ENCODE peak calls at places on chromosome 5, in six cellular contexts. O is GM12878, P is lower leg skin, Y is IMR-90, W is body of pancreas, J is stomach. D is an unnamed sample.

GRCh38 chr5:34826347-34826746 is 12.6 kb upstream of the TTC23L start:
- DNase-seq in O (no peak), P (no peak), Y (peak), W (no peak), J (no peak), D (peak)

GRCh38 chr5:163165277-163165676 is 272.1 kb upstream of the CCNG1 start:
- DNase-seq in O (no peak), P (no peak), Y (no peak), W (no peak), J (no peak), D (no peak)

GRCh38 chr5:151155149-151155776 is 2.3 kb downstream of the ANXA6 start:
- DNase-seq in O (peak), P (no peak), Y (peak), W (no peak), J (no peak), D (no peak)

GRCh38 chr5:33310471-33310870 is 130.3 kb upstream of the TARS1 start:
- DNase-seq in O (no peak), P (no peak), Y (peak), W (no peak), J (no peak), D (no peak)

GRCh38 chr5:76485511-76485910 is 82.4 kb downstream of the IQGAP2 start:
- DNase-seq in O (no peak), P (peak), Y (no peak), W (no peak), J (no peak), D (peak)

GRCh38 chr5:157592594-157592993 is 17.0 kb upstream of the ADAM19 start:
- DNase-seq in O (no peak), P (no peak), Y (no peak), W (no peak), J (no peak), D (no peak)

GRCh38 chr5:137880313-137880712 is 8.9 kb upstream of the PKD2L2 start:
- DNase-seq in O (no peak), P (no peak), Y (no peak), W (no peak), J (no peak), D (no peak)

GRCh38 chr5:66779535-66779934 is 183.3 kb downstream of the MAST4 start:
- DNase-seq in O (no peak), P (no peak), Y (no peak), W (no peak), J (no peak), D (no peak)

DNA sequence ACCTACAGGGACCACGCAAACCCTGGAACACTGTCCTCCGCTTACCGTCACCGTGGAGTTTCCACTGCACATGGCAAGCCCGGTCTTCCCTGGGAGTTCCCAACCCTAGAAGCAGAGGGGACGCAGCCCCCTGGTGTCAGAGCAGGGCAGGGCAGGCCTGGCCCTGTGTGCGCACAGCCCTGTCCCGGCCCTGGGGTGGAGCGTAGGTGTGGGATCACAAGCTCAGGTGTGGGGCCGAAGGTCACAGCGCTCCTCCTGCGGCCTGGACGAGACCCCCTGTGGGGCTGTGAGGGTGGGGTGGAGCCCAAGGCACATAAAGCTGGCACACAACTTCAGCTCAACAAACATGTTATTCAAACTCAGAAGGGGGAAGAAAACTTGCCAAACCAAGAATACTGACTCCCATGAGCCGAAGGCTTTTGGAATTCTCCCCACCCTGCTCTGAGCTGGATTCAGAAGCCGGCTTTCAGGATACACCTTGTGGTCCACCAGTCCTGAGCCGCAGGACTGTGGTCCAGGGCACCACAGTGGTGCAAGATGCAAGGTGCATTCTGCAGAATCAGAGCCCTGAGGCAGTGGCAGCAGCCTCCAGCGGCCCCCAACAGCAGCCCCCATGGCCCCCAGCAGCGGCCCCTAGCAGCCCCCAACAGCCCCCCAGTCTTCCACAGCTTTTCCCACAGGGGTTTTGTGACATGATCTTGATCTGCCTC is 11.8 kb upstream of the EXOC3 start:
- DNase-seq in O (no peak), P (peak), Y (peak), W (no peak), J (peak), D (peak)
- TF ChIP-seq POLR2A in O (peak), P (no peak), Y (no peak), W (no peak), J (no peak), D (no peak)

DNA sequence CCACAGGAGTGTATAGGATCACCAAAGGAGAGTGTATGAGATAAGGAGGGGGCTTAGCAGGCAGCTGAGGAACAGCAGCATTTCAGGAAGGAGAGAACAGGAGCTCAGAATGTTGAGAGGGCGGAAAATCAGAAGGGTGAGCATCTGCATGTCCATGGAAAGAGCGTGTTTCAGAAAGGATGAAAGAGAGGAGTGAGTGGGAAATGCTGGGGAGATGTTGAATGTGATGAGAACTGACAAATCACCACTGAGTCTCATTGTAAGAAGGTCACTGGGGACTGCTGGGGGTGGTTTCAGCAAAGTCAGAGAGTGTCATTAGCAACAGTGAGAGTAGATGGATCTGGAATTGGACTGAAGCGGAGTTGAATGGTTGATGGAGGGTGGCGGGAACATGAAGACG is 65.8 kb downstream of the ANKRD33B start:
- DNase-seq in O (no peak), P (no peak), Y (no peak), W (no peak), J (no peak), D (no peak)
- TF ChIP-seq POLR2A in O (peak), P (no peak), Y (no peak), W (no peak), J (no peak), D (no peak)

DNA sequence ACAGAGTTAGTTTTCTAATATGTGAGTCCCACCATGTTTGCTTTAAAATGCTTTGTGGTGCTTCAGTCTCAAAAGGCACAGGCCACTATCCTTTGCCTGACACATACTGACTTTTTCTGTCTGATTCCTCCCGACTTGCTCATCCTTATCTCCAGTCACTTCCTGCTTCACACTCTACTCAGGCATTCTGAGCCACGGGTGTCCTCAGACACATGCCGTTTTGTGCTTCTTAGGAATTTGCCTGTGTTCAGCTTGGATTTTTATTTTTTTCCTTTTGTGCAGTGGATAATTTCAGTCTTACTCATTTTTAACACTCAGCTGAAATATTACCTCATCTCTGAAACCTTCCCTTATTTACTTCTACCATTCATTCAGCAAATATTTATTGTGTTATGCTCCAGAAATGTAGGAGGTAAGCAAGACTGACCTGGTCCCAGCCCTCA is 54.1 kb downstream of the MAN2A1 start:
- DNase-seq in O (no peak), P (no peak), Y (peak), W (no peak), J (no peak), D (no peak)
- TF ChIP-seq POLR2A in O (no peak), P (no peak), Y (no peak), W (no peak), J (no peak), D (no peak)

GRCh38 chr5:172896465-172896864 is 62.4 kb downstream of the ERGIC1 start:
- DNase-seq in O (no peak), P (no peak), Y (no peak), W (no peak), J (no peak), D (no peak)
- TF ChIP-seq POLR2A in O (no peak), P (no peak), Y (no peak), W (no peak), J (no peak), D (no peak)

GRCh38 chr5:149417714-149418368 is 38.7 kb upstream of the IL17B start:
- DNase-seq in O (no peak), P (no peak), Y (no peak), W (no peak), J (no peak), D (no peak)

GRCh38 chr5:149415245-149415967 is 36.3 kb upstream of the IL17B start:
- DNase-seq in O (no peak), P (no peak), Y (no peak), W (no peak), J (no peak), D (no peak)

GRCh38 chr5:149414405-149415244 is 35.5 kb upstream of the IL17B start:
- DNase-seq in O (no peak), P (no peak), Y (peak), W (peak), J (no peak), D (no peak)

GRCh38 chr5:149418910-149419531 is 39.9 kb upstream of the IL17B start:
- DNase-seq in O (no peak), P (no peak), Y (no peak), W (no peak), J (no peak), D (no peak)

DNA sequence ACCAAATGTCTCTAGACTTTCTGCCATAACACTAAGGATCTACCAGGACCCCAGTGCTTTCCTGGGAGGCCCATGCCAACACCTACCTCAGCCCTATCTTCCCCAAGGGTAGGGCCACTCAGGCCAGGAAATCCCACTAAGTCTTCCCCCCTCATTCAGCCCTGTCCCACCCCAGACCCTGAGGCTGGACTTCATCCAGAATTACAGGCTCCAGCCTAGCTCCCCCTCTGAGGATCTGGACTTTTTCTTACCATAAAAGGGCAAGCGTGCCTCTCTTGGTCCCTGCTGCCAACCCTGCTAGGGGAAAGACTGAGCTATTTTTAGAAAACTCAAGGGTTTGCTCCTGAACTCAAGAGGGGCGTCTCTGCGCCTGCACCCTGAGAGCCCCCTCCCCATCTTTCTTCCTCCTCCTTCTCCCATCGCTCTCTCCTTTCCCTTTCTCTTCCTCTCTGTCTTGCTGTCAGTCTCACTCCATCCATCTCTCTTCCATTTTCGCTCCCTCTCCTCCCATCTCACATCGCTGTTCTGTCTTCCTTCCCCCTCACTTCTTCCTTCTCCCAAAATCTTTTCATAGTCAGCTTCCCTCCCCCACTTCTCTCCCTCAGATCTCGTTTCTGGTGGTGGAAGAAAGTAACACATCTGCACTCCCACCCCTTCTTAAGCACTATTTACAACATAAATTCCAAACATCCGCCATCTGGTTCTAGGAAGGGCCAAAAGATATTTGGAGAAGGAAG is 38.1 kb upstream of the IL17B start:
- DNase-seq in O (no peak), P (no peak), Y (peak), W (no peak), J (no peak), D (no peak)
- TF ChIP-seq POLR2A in O (no peak), P (no peak), Y (no peak), W (no peak), J (no peak), D (no peak)

GRCh38 chr5:95081500-95082355 is 203.2 kb downstream of the MCTP1 start:
- DNase-seq in O (peak), P (peak), Y (peak), W (peak), J (peak), D (no peak)
- TF ChIP-seq POLR2A in O (peak), P (peak), Y (peak), W (peak), J (no peak), D (no peak)

GRCh38 chr5:139653616-139654015 is 5.5 kb downstream of the CXXC5 start:
- DNase-seq in O (no peak), P (no peak), Y (no peak), W (no peak), J (no peak), D (no peak)
- TF ChIP-seq POLR2A in O (no peak), P (no peak), Y (no peak), W (no peak), J (no peak), D (no peak)

DNA sequence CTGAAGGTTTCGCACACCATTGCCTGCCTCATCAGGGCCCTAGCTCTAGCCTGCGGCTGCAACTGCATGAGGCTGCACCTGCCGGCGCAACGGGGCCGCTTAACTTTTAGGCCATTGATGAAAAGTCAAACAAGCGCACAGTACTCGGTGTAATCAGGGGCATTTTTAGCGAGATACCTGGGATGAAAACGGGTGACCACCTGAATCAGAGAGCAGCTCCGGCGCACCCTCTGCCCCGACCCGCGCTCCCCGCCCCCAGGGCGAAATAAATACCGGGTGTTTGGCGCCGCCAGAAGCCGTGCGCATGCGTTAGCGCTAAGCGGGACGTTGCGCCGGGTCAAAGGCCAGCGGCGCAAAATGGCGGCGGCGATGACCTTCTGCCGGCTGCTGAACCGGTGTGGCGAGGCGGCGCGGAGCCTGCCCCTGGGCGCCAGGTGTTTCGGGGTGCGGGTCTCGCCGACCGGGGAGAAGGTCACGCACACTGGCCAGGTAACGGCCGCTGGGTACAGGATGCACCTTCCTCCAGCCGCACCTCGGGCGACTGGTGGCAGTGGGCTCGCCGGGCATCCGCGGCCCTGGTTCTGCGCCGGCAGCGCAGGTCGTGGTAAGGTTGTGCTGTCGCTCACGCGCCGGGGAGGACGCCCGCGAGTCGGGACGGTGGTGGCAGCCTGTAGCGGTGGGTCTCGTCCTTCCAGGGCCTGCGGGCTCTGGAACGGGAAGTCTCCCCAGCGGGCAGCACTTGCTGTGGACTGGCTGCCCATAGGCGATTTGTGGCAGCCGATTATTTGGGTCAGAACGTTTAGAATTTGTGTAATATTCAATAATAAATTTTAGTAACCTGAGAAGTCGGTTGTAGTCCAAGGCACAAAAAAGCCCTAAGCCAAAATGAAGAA is at the start of gene NDUFS6:
- DNase-seq in O (no peak), P (peak), Y (peak), W (peak), J (peak), D (peak)
- TF ChIP-seq POLR2A in O (peak), P (no peak), Y (no peak), W (peak), J (peak), D (peak)

DNA sequence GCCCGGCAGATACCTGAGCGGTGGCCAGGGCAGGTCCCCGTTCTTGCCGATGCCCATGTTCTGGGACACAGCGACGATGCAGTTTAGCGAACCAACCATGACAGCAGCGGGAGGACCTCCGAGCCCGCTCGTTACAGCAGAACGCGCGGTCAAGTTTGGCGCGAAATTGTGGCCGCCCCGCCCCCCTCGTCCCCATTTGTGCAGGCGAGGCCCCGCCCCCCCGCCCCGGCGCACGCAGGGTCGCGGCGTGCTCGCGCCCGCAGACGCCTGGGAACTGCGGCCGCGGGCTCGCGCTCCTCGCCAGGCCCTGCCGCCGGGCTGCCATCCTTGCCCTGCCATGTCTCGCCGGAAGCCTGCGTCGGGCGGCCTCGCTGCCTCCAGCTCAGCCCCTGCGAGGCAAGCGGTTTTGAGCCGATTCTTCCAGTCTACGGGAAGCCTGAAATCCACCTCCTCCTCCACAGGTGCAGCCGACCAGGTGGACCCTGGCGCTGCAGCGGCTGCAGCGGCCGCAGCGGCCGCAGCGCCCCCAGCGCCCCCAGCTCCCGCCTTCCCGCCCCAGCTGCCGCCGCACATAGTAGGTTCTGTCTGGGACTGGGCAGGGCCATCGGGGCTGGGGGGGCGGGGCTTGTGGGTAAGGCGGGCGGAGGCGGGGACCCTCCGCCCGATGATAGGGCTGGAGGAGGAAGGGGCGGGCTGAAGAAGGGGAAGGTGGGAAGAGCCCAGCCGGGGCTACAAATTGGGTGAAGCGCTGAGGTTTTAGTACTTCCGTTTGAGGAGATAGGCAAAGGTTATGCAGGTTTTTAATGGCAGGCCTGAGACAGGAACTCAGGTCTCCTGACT is at the start of the genes DHFR and MSH3:
- DNase-seq in O (peak), P (peak), Y (peak), W (peak), J (peak), D (peak)
- TF ChIP-seq POLR2A in O (peak), P (no peak), Y (peak), W (peak), J (no peak), D (no peak)